ENCODE peak calls at places on chromosomes 4 and X, in nine cellular contexts. One of them, this sample, is unnamed.

GRCh38 chrX:1385251-1385794 is 6.6 kb downstream of the SLC25A6 start:
- DNase-seq in coronary artery: no peak
- DNase-seq in T-helper 2 cell: no peak
- DNase-seq in nephron progenitor cell: no peak
- DNase-seq in stimulated activated CD8-positive, alpha-beta memory T cell treated with anti-CD3 and anti-CD28 coated beads, Interleukin-4, amount 100 ng/mL, for 24 hours: no peak
- DNase-seq in islet precursor cell: peak; percentile 47
- DNase-seq in GM19239: no peak
- DNase-seq in Karpas-422: no peak
- DNase-seq in heart right ventricle: no peak
- DNase-seq in this sample: no peak

GRCh38 chr4:48450740-48451139 is 32.4 kb upstream of the SLC10A4 start:
- DNase-seq in coronary artery: no peak
- DNase-seq in T-helper 2 cell: no peak
- DNase-seq in nephron progenitor cell: no peak
- DNase-seq in stimulated activated CD8-positive, alpha-beta memory T cell treated with anti-CD3 and anti-CD28 coated beads, Interleukin-4, amount 100 ng/mL, for 24 hours: no peak
- DNase-seq in islet precursor cell: no peak
- DNase-seq in GM19239: no peak
- DNase-seq in Karpas-422: no peak
- DNase-seq in heart right ventricle: no peak
- DNase-seq in this sample: no peak

GRCh38 chrX:87475793-87476192 is 41.8 kb upstream of the KLHL4 start:
- DNase-seq in coronary artery: no peak
- DNase-seq in T-helper 2 cell: no peak
- DNase-seq in nephron progenitor cell: no peak
- DNase-seq in stimulated activated CD8-positive, alpha-beta memory T cell treated with anti-CD3 and anti-CD28 coated beads, Interleukin-4, amount 100 ng/mL, for 24 hours: no peak
- DNase-seq in islet precursor cell: no peak
- DNase-seq in GM19239: no peak
- DNase-seq in Karpas-422: no peak
- DNase-seq in heart right ventricle: no peak
- DNase-seq in this sample: no peak

GRCh38 chr4:148021706-148022105 is 289.8 kb downstream of the ARHGAP10 start:
- DNase-seq in coronary artery: no peak
- DNase-seq in T-helper 2 cell: no peak
- DNase-seq in nephron progenitor cell: no peak
- DNase-seq in stimulated activated CD8-positive, alpha-beta memory T cell treated with anti-CD3 and anti-CD28 coated beads, Interleukin-4, amount 100 ng/mL, for 24 hours: no peak
- DNase-seq in islet precursor cell: no peak
- DNase-seq in GM19239: no peak
- DNase-seq in Karpas-422: peak; percentile 55
- DNase-seq in heart right ventricle: no peak
- DNase-seq in this sample: no peak

GRCh38 chrX:39613997-39614679 is 483.6 kb downstream of the BCOR start:
- DNase-seq in coronary artery: no peak
- DNase-seq in T-helper 2 cell: peak; percentile 78
- DNase-seq in nephron progenitor cell: no peak
- DNase-seq in stimulated activated CD8-positive, alpha-beta memory T cell treated with anti-CD3 and anti-CD28 coated beads, Interleukin-4, amount 100 ng/mL, for 24 hours: peak; percentile 52
- DNase-seq in islet precursor cell: no peak
- DNase-seq in GM19239: peak; percentile 8
- DNase-seq in Karpas-422: no peak
- DNase-seq in heart right ventricle: no peak
- DNase-seq in this sample: peak; percentile 4

GRCh38 chr4:3114377-3114776 is 39.9 kb downstream of the HTT start:
- DNase-seq in coronary artery: no peak
- DNase-seq in T-helper 2 cell: no peak
- DNase-seq in nephron progenitor cell: no peak
- DNase-seq in stimulated activated CD8-positive, alpha-beta memory T cell treated with anti-CD3 and anti-CD28 coated beads, Interleukin-4, amount 100 ng/mL, for 24 hours: no peak
- DNase-seq in islet precursor cell: no peak
- DNase-seq in GM19239: no peak
- DNase-seq in Karpas-422: no peak
- DNase-seq in heart right ventricle: no peak
- DNase-seq in this sample: no peak

GRCh38 chr4:2321279-2322196 is 59.6 kb upstream of the MXD4 start:
- DNase-seq in coronary artery: no peak
- DNase-seq in T-helper 2 cell: no peak
- DNase-seq in nephron progenitor cell: no peak
- DNase-seq in stimulated activated CD8-positive, alpha-beta memory T cell treated with anti-CD3 and anti-CD28 coated beads, Interleukin-4, amount 100 ng/mL, for 24 hours: no peak
- DNase-seq in islet precursor cell: no peak
- DNase-seq in GM19239: no peak
- DNase-seq in Karpas-422: no peak
- DNase-seq in heart right ventricle: no peak
- DNase-seq in this sample: no peak

GRCh38 chrX:109463729-109464128 is 18.2 kb downstream of the GUCY2F start:
- DNase-seq in coronary artery: no peak
- DNase-seq in T-helper 2 cell: no peak
- DNase-seq in nephron progenitor cell: no peak
- DNase-seq in stimulated activated CD8-positive, alpha-beta memory T cell treated with anti-CD3 and anti-CD28 coated beads, Interleukin-4, amount 100 ng/mL, for 24 hours: no peak
- DNase-seq in islet precursor cell: no peak
- DNase-seq in GM19239: no peak
- DNase-seq in Karpas-422: no peak
- DNase-seq in heart right ventricle: no peak
- DNase-seq in this sample: no peak

GRCh38 chrX:63784346-63784901 is 590 bp downstream of the ARHGEF9 start:
- DNase-seq in coronary artery: no peak
- DNase-seq in T-helper 2 cell: no peak
- DNase-seq in nephron progenitor cell: peak; percentile 12
- DNase-seq in stimulated activated CD8-positive, alpha-beta memory T cell treated with anti-CD3 and anti-CD28 coated beads, Interleukin-4, amount 100 ng/mL, for 24 hours: no peak
- DNase-seq in islet precursor cell: no peak
- DNase-seq in GM19239: no peak
- DNase-seq in Karpas-422: no peak
- DNase-seq in heart right ventricle: no peak
- DNase-seq in this sample: peak; percentile 0

GRCh38 chrX:14027511-14028019 is 2.1 kb downstream of the GEMIN8 start:
- DNase-seq in coronary artery: no peak
- DNase-seq in T-helper 2 cell: peak; percentile 54
- DNase-seq in nephron progenitor cell: no peak
- DNase-seq in stimulated activated CD8-positive, alpha-beta memory T cell treated with anti-CD3 and anti-CD28 coated beads, Interleukin-4, amount 100 ng/mL, for 24 hours: no peak
- DNase-seq in islet precursor cell: no peak
- DNase-seq in GM19239: no peak
- DNase-seq in Karpas-422: peak; percentile 47
- DNase-seq in heart right ventricle: no peak
- DNase-seq in this sample: no peak

GRCh38 chrX:30735839-30736238 is 82.6 kb downstream of the GK start:
- DNase-seq in coronary artery: no peak
- DNase-seq in T-helper 2 cell: peak; percentile 87
- DNase-seq in nephron progenitor cell: peak; percentile 71
- DNase-seq in stimulated activated CD8-positive, alpha-beta memory T cell treated with anti-CD3 and anti-CD28 coated beads, Interleukin-4, amount 100 ng/mL, for 24 hours: peak; percentile 59
- DNase-seq in islet precursor cell: peak; percentile 66
- DNase-seq in GM19239: no peak
- DNase-seq in Karpas-422: peak; percentile 91
- DNase-seq in heart right ventricle: peak; percentile 18
- DNase-seq in this sample: peak; percentile 64

GRCh38 chr4:124389591-124389990 is 322.9 kb downstream of the ANKRD50 start:
- DNase-seq in coronary artery: no peak
- DNase-seq in T-helper 2 cell: no peak
- DNase-seq in nephron progenitor cell: no peak
- DNase-seq in stimulated activated CD8-positive, alpha-beta memory T cell treated with anti-CD3 and anti-CD28 coated beads, Interleukin-4, amount 100 ng/mL, for 24 hours: no peak
- DNase-seq in islet precursor cell: no peak
- DNase-seq in GM19239: no peak
- DNase-seq in Karpas-422: no peak
- DNase-seq in heart right ventricle: no peak
- DNase-seq in this sample: no peak